ENCODE peak calls at places on chromosomes 5 and 9, in six cellular contexts. One of them, this sample, is unnamed.

GRCh38 chr5:123039673-123040072 is 3.1 kb upstream of the PPIC start:
- DNase-seq in GM12892: no peak
- DNase-seq in H1: no peak
- DNase-seq in body of pancreas: no peak
- DNase-seq in A549: no peak
- DNase-seq in upper lobe of left lung: no peak
- DNase-seq in this sample: no peak

GRCh38 chr9:125988479-125989050 is 241.4 kb downstream of the PBX3 start:
- DNase-seq in H1: no peak
- DNase-seq in A549: no peak
- DNase-seq in upper lobe of left lung: no peak
- DNase-seq in body of pancreas: no peak
- DNase-seq in GM12892: no peak
- DNase-seq in this sample: no peak

GRCh38 chr5:156261275-156261939 is 65.6 kb upstream of the SGCD start:
- DNase-seq in H1: no peak
- DNase-seq in upper lobe of left lung: no peak
- DNase-seq in A549: no peak
- DNase-seq in GM12892: no peak
- DNase-seq in body of pancreas: no peak
- DNase-seq in this sample: no peak

GRCh38 chr5:151063590-151063989 is 17.2 kb downstream of the TNIP1 start:
- DNase-seq in body of pancreas: no peak
- DNase-seq in A549: no peak
- DNase-seq in H1: no peak
- DNase-seq in GM12892: no peak
- DNase-seq in upper lobe of left lung: peak; percentile 50
- DNase-seq in this sample: peak; percentile 44

GRCh38 chr9:83327750-83328622 is 210.2 kb downstream of the FRMD3 start:
- DNase-seq in H1: no peak
- DNase-seq in upper lobe of left lung: no peak
- DNase-seq in A549: no peak
- DNase-seq in GM12892: no peak
- DNase-seq in body of pancreas: no peak
- DNase-seq in this sample: no peak

GRCh38 chr9:35743880-35744518 is 5.0 kb downstream of the GBA2 start:
- DNase-seq in upper lobe of left lung: no peak
- DNase-seq in body of pancreas: no peak
- DNase-seq in GM12892: no peak
- DNase-seq in A549: no peak
- DNase-seq in H1: no peak
- DNase-seq in this sample: no peak

GRCh38 chr9:81534138-81534865 is 155.0 kb downstream of the TLE1 start:
- DNase-seq in upper lobe of left lung: no peak
- DNase-seq in body of pancreas: no peak
- DNase-seq in A549: no peak
- DNase-seq in H1: no peak
- DNase-seq in GM12892: no peak
- DNase-seq in this sample: no peak

GRCh38 chr5:30034870-30035269 is 1158.6 kb upstream of the CDH6 start:
- DNase-seq in GM12892: no peak
- DNase-seq in upper lobe of left lung: no peak
- DNase-seq in H1: no peak
- DNase-seq in body of pancreas: no peak
- DNase-seq in A549: no peak
- DNase-seq in this sample: no peak

GRCh38 chr5:79547982-79548381 is 34.0 kb upstream of the HOMER1 start:
- DNase-seq in upper lobe of left lung: no peak
- DNase-seq in A549: no peak
- DNase-seq in H1: no peak
- DNase-seq in GM12892: no peak
- DNase-seq in body of pancreas: no peak
- DNase-seq in this sample: no peak

GRCh38 chr9:114799441-114799840 is 6.4 kb downstream of the TNFSF15 start:
- DNase-seq in H1: peak; percentile 49
- DNase-seq in GM12892: no peak
- DNase-seq in body of pancreas: no peak
- DNase-seq in A549: peak; percentile 50
- DNase-seq in upper lobe of left lung: no peak
- DNase-seq in this sample: no peak

GRCh38 chr9:23826120-23826629 is at the start of gene ELAVL2:
- DNase-seq in H1: peak; percentile 96
- DNase-seq in GM12892: no peak
- DNase-seq in A549: peak; percentile 87
- DNase-seq in body of pancreas: peak; percentile 92
- DNase-seq in upper lobe of left lung: peak; percentile 92
- DNase-seq in this sample: peak; percentile 98

GRCh38 chr9:18796871-18797270 is 236.1 kb downstream of the SAXO1 start:
- DNase-seq in A549: no peak
- DNase-seq in H1: no peak
- DNase-seq in GM12892: no peak
- DNase-seq in upper lobe of left lung: no peak
- DNase-seq in body of pancreas: no peak
- DNase-seq in this sample: no peak

GRCh38 chr5:124289122-124289521 is 457.3 kb downstream of the ZNF608 start:
- DNase-seq in body of pancreas: peak; percentile 84
- DNase-seq in GM12892: no peak
- DNase-seq in A549: no peak
- DNase-seq in upper lobe of left lung: peak; percentile 70
- DNase-seq in H1: no peak
- DNase-seq in this sample: peak; percentile 39

GRCh38 chr5:111932207-111932606 is 175.2 kb upstream of the NREP start:
- DNase-seq in H1: no peak
- DNase-seq in upper lobe of left lung: no peak
- DNase-seq in body of pancreas: no peak
- DNase-seq in A549: no peak
- DNase-seq in GM12892: no peak
- DNase-seq in this sample: no peak

GRCh38 chr5:178839319-178839704 is 20.4 kb upstream of the ZNF354B start:
- DNase-seq in body of pancreas: peak; percentile 86
- DNase-seq in GM12892: no peak
- DNase-seq in A549: no peak
- DNase-seq in H1: peak; percentile 70
- DNase-seq in upper lobe of left lung: no peak
- DNase-seq in this sample: peak; percentile 76

GRCh38 chr9:124758061-124758460 is 13.1 kb downstream of the NR6A1 start:
- DNase-seq in H1: no peak
- DNase-seq in upper lobe of left lung: no peak
- DNase-seq in GM12892: no peak
- DNase-seq in A549: no peak
- DNase-seq in body of pancreas: no peak
- DNase-seq in this sample: no peak

GRCh38 chr9:18566125-18566524 is 92.2 kb downstream of the ADAMTSL1 start:
- DNase-seq in GM12892: no peak
- DNase-seq in upper lobe of left lung: no peak
- DNase-seq in A549: no peak
- DNase-seq in body of pancreas: no peak
- DNase-seq in H1: no peak
- DNase-seq in this sample: no peak

GRCh38 chr9:2403701-2404100 is 217.9 kb upstream of the VLDLR start:
- DNase-seq in H1: no peak
- DNase-seq in body of pancreas: no peak
- DNase-seq in A549: no peak
- DNase-seq in upper lobe of left lung: no peak
- DNase-seq in GM12892: no peak
- DNase-seq in this sample: no peak

GRCh38 chr5:88886756-88887741 is 4.1 kb upstream of the MEF2C start:
- DNase-seq in GM12892: no peak
- DNase-seq in upper lobe of left lung: no peak
- DNase-seq in body of pancreas: no peak
- DNase-seq in H1: no peak
- DNase-seq in A549: no peak
- DNase-seq in this sample: no peak

GRCh38 chr5:129378961-129379360 is 81.1 kb upstream of the ADAMTS19 start:
- DNase-seq in body of pancreas: no peak
- DNase-seq in upper lobe of left lung: no peak
- DNase-seq in H1: no peak
- DNase-seq in GM12892: no peak
- DNase-seq in A549: no peak
- DNase-seq in this sample: no peak

GRCh38 chr9:129080312-129080607 is 651 bp upstream of the DOLPP1 start:
- DNase-seq in GM12892: no peak
- DNase-seq in A549: no peak
- DNase-seq in upper lobe of left lung: peak; percentile 77
- DNase-seq in H1: no peak
- DNase-seq in body of pancreas: no peak
- DNase-seq in this sample: no peak

GRCh38 chr9:136726631-136727191 is 14.3 kb downstream of the DIPK1B start:
- DNase-seq in A549: no peak
- DNase-seq in upper lobe of left lung: no peak
- DNase-seq in GM12892: no peak
- DNase-seq in body of pancreas: no peak
- DNase-seq in H1: no peak
- DNase-seq in this sample: no peak

GRCh38 chr5:138488481-138488945 is 23.2 kb downstream of the EGR1 start:
- DNase-seq in upper lobe of left lung: no peak
- DNase-seq in A549: no peak
- DNase-seq in body of pancreas: no peak
- DNase-seq in H1: no peak
- DNase-seq in GM12892: no peak
- DNase-seq in this sample: no peak

GRCh38 chr9:23630488-23630887 is 195.6 kb downstream of the ELAVL2 start:
- DNase-seq in H1: no peak
- DNase-seq in upper lobe of left lung: no peak
- DNase-seq in GM12892: no peak
- DNase-seq in body of pancreas: no peak
- DNase-seq in A549: no peak
- DNase-seq in this sample: no peak

GRCh38 chr9:37496020-37496419 is 10.3 kb downstream of the POLR1E start:
- DNase-seq in body of pancreas: no peak
- DNase-seq in A549: no peak
- DNase-seq in H1: no peak
- DNase-seq in upper lobe of left lung: no peak
- DNase-seq in GM12892: no peak
- DNase-seq in this sample: no peak
- TF ChIP-seq POLR2A in body of pancreas: no peak
- TF ChIP-seq POLR2A in A549: no peak
- TF ChIP-seq POLR2A in H1: no peak
- TF ChIP-seq POLR2A in upper lobe of left lung: no peak
- TF ChIP-seq POLR2A in GM12892: no peak
- TF ChIP-seq POLR2A in this sample: no peak

DNA sequence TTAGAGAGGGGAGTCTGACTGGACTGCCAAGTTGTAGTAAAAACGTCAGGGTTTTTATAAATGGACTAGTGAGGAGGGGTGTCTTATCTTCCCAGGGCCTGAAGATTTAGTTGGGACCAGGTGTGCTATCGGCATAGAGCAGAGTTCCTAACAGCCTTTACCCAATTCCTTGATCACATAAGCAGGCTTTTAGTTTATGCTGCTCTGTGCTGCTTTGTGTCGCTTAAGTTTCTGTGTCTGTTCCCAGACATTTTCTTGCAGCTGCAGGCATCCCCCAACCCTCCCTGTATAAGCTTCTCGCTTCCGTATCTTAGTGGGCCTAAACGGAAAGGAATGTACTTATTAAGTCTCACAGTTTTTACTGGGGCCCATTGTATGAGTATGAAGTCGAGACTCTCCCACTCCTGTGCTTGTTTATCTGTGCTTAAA is 2.6 kb upstream of the SMC5 start:
- DNase-seq in body of pancreas: no peak
- DNase-seq in upper lobe of left lung: no peak
- DNase-seq in H1: no peak
- DNase-seq in A549: no peak
- DNase-seq in GM12892: no peak
- DNase-seq in this sample: peak; percentile 24
- TF ChIP-seq POLR2A in body of pancreas: peak; percentile 42
- TF ChIP-seq POLR2A in upper lobe of left lung: no peak
- TF ChIP-seq POLR2A in H1: no peak
- TF ChIP-seq POLR2A in A549: no peak
- TF ChIP-seq POLR2A in GM12892: no peak
- TF ChIP-seq POLR2A in this sample: no peak

GRCh38 chr5:36250427-36250826 is 8.7 kb upstream of the NADK2 start:
- DNase-seq in body of pancreas: no peak
- DNase-seq in A549: no peak
- DNase-seq in upper lobe of left lung: no peak
- DNase-seq in H1: no peak
- DNase-seq in GM12892: no peak
- DNase-seq in this sample: no peak

GRCh38 chr5:36252722-36253340 is 11.1 kb upstream of the NADK2 start:
- DNase-seq in H1: no peak
- DNase-seq in A549: no peak
- DNase-seq in GM12892: no peak
- DNase-seq in body of pancreas: no peak
- DNase-seq in upper lobe of left lung: no peak
- DNase-seq in this sample: no peak

GRCh38 chr5:36246011-36246410 is 4.3 kb upstream of the NADK2 start:
- DNase-seq in upper lobe of left lung: no peak
- DNase-seq in A549: no peak
- DNase-seq in GM12892: no peak
- DNase-seq in body of pancreas: no peak
- DNase-seq in H1: no peak
- DNase-seq in this sample: no peak

GRCh38 chr5:36251218-36251617 is 9.5 kb upstream of the NADK2 start:
- DNase-seq in H1: no peak
- DNase-seq in A549: no peak
- DNase-seq in body of pancreas: no peak
- DNase-seq in GM12892: no peak
- DNase-seq in upper lobe of left lung: no peak
- DNase-seq in this sample: no peak
- TF ChIP-seq POLR2A in H1: no peak
- TF ChIP-seq POLR2A in A549: no peak
- TF ChIP-seq POLR2A in body of pancreas: no peak
- TF ChIP-seq POLR2A in GM12892: no peak
- TF ChIP-seq POLR2A in upper lobe of left lung: no peak
- TF ChIP-seq POLR2A in this sample: no peak

DNA sequence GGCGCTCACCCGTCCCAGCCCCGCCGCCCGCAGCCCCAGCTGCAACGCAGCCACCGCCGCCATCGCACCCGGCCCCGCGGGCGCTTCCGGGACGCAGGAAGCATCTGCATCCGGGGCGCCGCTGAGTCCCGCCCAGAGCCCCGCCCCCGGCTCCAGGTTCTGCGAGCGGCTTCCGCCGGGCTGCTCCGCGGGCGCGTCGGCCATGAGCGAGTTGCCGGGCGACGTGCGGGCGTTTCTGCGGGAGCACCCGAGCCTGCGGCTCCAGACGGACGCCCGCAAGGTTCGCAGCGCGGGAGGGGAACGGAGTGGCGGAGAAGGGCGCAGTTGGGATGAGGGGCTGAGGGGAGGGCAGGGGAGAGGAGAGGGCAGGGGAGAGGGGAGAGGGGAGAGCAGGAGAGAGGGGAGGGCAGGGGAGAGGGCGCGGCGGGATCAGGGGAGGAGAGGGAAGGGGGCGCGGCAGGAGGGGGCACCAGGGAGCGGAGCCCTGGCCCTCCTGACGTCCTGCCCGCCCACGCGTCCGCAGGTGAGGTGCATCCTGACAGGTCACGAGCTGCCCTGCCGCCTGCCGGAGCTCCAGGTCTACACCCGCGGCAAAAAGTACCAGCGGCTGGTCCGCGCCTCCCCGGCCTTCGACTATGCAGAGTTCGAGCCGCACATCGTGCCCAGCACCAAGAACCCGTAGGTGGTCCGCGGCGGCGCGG is at the start of the genes SURF1 and SURF2:
- DNase-seq in A549: peak; percentile 81
- DNase-seq in upper lobe of left lung: peak; percentile 98
- DNase-seq in GM12892: peak; percentile 92
- DNase-seq in body of pancreas: peak; percentile 90
- DNase-seq in H1: peak; percentile 89
- DNase-seq in this sample: peak; percentile 93
- TF ChIP-seq POLR2A in A549: peak; percentile 88
- TF ChIP-seq POLR2A in upper lobe of left lung: peak; percentile 39
- TF ChIP-seq POLR2A in GM12892: peak; percentile 73
- TF ChIP-seq POLR2A in body of pancreas: peak; percentile 49
- TF ChIP-seq POLR2A in H1: peak; percentile 77
- TF ChIP-seq POLR2A in this sample: no peak